ENCODE peak calls at places on chromosomes 7 and 10, in four cellular contexts. O is HL-60, B is GM12878, W is K562. Y is an unnamed sample.

GRCh38 chr10:103373544-103373943 is 5.8 kb downstream of the TAF5 start:
- DNase-seq in B (no peak), W (no peak), O (no peak), Y (no peak)

GRCh38 chr10:381805-382204 is 246.6 kb downstream of the ZMYND11 start:
- DNase-seq in W (no peak), B (no peak), O (no peak), Y (no peak)

GRCh38 chr10:118062798-118063238 is 16.1 kb upstream of the RAB11FIP2 start:
- DNase-seq in O (no peak), B (no peak), W (no peak), Y (no peak)

GRCh38 chr7:50212016-50212325 is 92.5 kb upstream of the IKZF1 start:
- DNase-seq in O (no peak), B (no peak), W (no peak), Y (no peak)

GRCh38 chr10:96765406-96766240 is 45.3 kb upstream of the PIK3AP1 start:
- DNase-seq in W (peak; percentile 54), B (no peak), O (peak; percentile 40), Y (no peak)

GRCh38 chr7:44534501-44534900 is 6.6 kb downstream of the NPC1L1 start:
- DNase-seq in O (peak; percentile 20), B (no peak), W (peak; percentile 89), Y (peak; percentile 80)

GRCh38 chr10:521844-522243 is 167.6 kb downstream of the DIP2C start:
- DNase-seq in B (no peak), O (no peak), W (no peak), Y (no peak)

GRCh38 chr7:14340415-14341079 is 351.1 kb upstream of the ETV1 start:
- DNase-seq in W (no peak), B (no peak), O (no peak), Y (no peak)

GRCh38 chr10:71232089-71232998 is 20.0 kb downstream of the UNC5B start:
- DNase-seq in W (no peak), B (no peak), O (no peak), Y (no peak)

GRCh38 chr7:78357709-78358108 is 559.1 kb downstream of the PHTF2 start:
- DNase-seq in O (no peak), W (no peak), B (no peak), Y (no peak)

GRCh38 chr10:43037942-43038782 is 38.7 kb upstream of the RET start:
- DNase-seq in W (no peak), B (no peak), O (no peak), Y (no peak)

GRCh38 chr10:28586176-28586575 is 53.3 kb downstream of the WAC start:
- DNase-seq in O (no peak), B (no peak), W (no peak), Y (no peak)

GRCh38 chr7:127437772-127438330 is 45.3 kb upstream of the ZNF800 start:
- DNase-seq in O (no peak), W (no peak), B (no peak), Y (no peak)

GRCh38 chr10:27742195-27742925 is 3.3 kb downstream of the MKX start:
- DNase-seq in B (peak; percentile 38), O (peak; percentile 6), W (peak; percentile 76), Y (peak; percentile 69)

GRCh38 chr10:47348138-47348651 is at the start of gene RBP3:
- DNase-seq in O (no peak), W (no peak), B (no peak), Y (no peak)

GRCh38 chr10:117413928-117414618 is 38.8 kb upstream of the PDZD8 start:
- DNase-seq in B (no peak), O (no peak), W (no peak), Y (no peak)

GRCh38 chr7:73354787-73355186 is 26.8 kb downstream of the FKBP6 start:
- DNase-seq in O (no peak), B (no peak), W (no peak), Y (no peak)

GRCh38 chr7:38307640-38308039 is 34.2 kb upstream of the TARP start:
- DNase-seq in W (no peak), B (no peak), O (peak; percentile 71), Y (no peak)

GRCh38 chr10:86312701-86313270 is 53.8 kb downstream of the GRID1 start:
- DNase-seq in B (no peak), W (no peak), O (no peak), Y (no peak)

GRCh38 chr7:4792537-4793126 is 17.2 kb downstream of the AP5Z1 start:
- DNase-seq in B (no peak), W (no peak), O (no peak), Y (no peak)

GRCh38 chr7:128017880-128018845 is 13.1 kb downstream of the LRRC4 start:
- DNase-seq in O (no peak), W (no peak), B (no peak), Y (no peak)

GRCh38 chr7:139734395-139734794 is 43.4 kb downstream of the HIPK2 start:
- DNase-seq in B (no peak), W (no peak), O (no peak), Y (no peak)

GRCh38 chr10:99993994-99994689 is 15.6 kb downstream of the DNMBP start:
- DNase-seq in B (peak; percentile 51), W (peak; percentile 63), O (peak; percentile 26), Y (peak; percentile 59)

GRCh38 chr10:27736396-27736795 is 9.2 kb downstream of the MKX start:
- DNase-seq in B (no peak), W (no peak), O (no peak), Y (no peak)

GRCh38 chr10:100267237-100268104 is at the start of gene CWF19L1:
- DNase-seq in O (peak; percentile 71), W (peak; percentile 54), B (peak; percentile 33), Y (peak; percentile 54)

GRCh38 chr10:33483124-33483794 is 148.8 kb upstream of the NRP1 start:
- DNase-seq in W (no peak), O (no peak), B (no peak), Y (no peak)

GRCh38 chr7:25014735-25015134 is 34.8 kb upstream of the OSBPL3 start:
- DNase-seq in O (no peak), B (no peak), W (no peak), Y (no peak)

GRCh38 chr7:155198901-155199845 is 98.5 kb upstream of the INSIG1 start:
- DNase-seq in B (no peak), W (no peak), O (no peak), Y (no peak)

GRCh38 chr7:113491305-113491704 is 373.0 kb upstream of the SMIM30 start:
- DNase-seq in O (no peak), B (no peak), W (no peak), Y (no peak)

GRCh38 chr10:101550965-101551364 is 37.1 kb downstream of the POLL start:
- DNase-seq in O (no peak), W (no peak), B (no peak), Y (no peak)
- TF ChIP-seq SPI1 in O (no peak), W (no peak), B (no peak), Y (no peak)

GRCh38 chr7:33921216-33921938 is 16.0 kb downstream of the BMPER start:
- DNase-seq in W (no peak), O (no peak), B (no peak), Y (no peak)

GRCh38 chr7:33926535-33926934 is 21.2 kb downstream of the BMPER start:
- DNase-seq in W (no peak), O (no peak), B (no peak), Y (no peak)

GRCh38 chr7:33923440-33924229 is 18.3 kb downstream of the BMPER start:
- DNase-seq in B (no peak), O (no peak), W (no peak), Y (no peak)

GRCh38 chr7:33918401-33919120 is 13.2 kb downstream of the BMPER start:
- DNase-seq in W (no peak), O (no peak), B (no peak), Y (no peak)

DNA sequence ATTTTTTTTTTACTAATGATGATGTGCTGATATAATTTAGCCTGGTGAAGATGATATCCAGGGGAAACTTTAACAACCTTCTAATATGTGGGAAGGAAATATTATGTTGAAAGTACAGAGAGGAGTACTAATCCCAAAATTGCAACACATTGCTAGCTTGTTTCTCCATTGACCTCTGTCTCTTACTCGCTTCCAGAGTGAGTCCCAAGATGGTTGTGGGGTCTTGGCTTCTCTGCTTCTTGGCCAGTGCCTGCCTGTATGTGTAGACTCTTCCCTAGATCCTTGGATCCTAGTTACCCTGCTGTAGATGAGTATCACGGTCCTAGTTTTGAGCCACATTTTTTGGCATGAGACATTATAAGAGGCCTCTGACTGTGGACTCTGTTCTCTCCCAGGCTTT is 17.5 kb downstream of the BMPER start:
- DNase-seq in W (no peak), B (no peak), O (no peak), Y (no peak)
- TF ChIP-seq POLR2AphosphoS5 in W (no peak), B (no peak), O (no peak), Y (no peak)

GRCh38 chr10:115866174-115866573 is 406.8 kb downstream of the GFRA1 start:
- DNase-seq in O (no peak), W (no peak), B (no peak), Y (no peak)

GRCh38 chr10:115861864-115862263 is 411.1 kb downstream of the GFRA1 start:
- DNase-seq in O (no peak), B (no peak), W (no peak), Y (no peak)

GRCh38 chr10:115857856-115858255 is 415.1 kb downstream of the GFRA1 start:
- DNase-seq in B (no peak), O (no peak), W (no peak), Y (no peak)

GRCh38 chr10:115856580-115856979 is 416.4 kb downstream of the GFRA1 start:
- DNase-seq in W (no peak), O (no peak), B (no peak), Y (no peak)

GRCh38 chr10:115861455-115861854 is 411.6 kb downstream of the GFRA1 start:
- DNase-seq in B (no peak), W (no peak), O (no peak), Y (no peak)
- TF ChIP-seq SPI1 in B (no peak), W (no peak), O (no peak), Y (no peak)

GRCh38 chr7:106176414-106177294 is 64.5 kb upstream of the SYPL1 start:
- DNase-seq in B (no peak), O (no peak), W (peak; percentile 90), Y (peak; percentile 39)
- TF ChIP-seq POLR2AphosphoS5 in B (no peak), O (no peak), W (no peak), Y (no peak)

GRCh38 chr10:84258034-84258695 is 13.3 kb downstream of the RGR start:
- DNase-seq in W (no peak), B (no peak), O (no peak), Y (no peak)

GRCh38 chr10:84254552-84255137 is 9.8 kb downstream of the RGR start:
- DNase-seq in B (no peak), O (no peak), W (no peak), Y (no peak)

GRCh38 chr10:84257343-84258020 is 12.6 kb downstream of the RGR start:
- DNase-seq in O (no peak), B (no peak), W (no peak), Y (no peak)

GRCh38 chr10:84261236-84261635 is 16.4 kb downstream of the RGR start:
- DNase-seq in O (no peak), B (no peak), W (no peak), Y (no peak)

GRCh38 chr10:84256510-84257342 is 11.9 kb downstream of the RGR start:
- DNase-seq in O (peak; percentile 1), B (no peak), W (peak; percentile 85), Y (no peak)
- TF ChIP-seq SPI1 in O (no peak), B (no peak), W (no peak), Y (no peak)

Y was measured in GM12891.